ENCODE peak calls at places on chromosomes 3 and 15, in seven cellular contexts. One of them, this sample, is unnamed.

GRCh38 chr15:32715276-32715675 is 2.5 kb upstream of the GREM1 start:
- DNase-seq in nephron progenitor cell: no peak
- DNase-seq in MM.1S: no peak
- DNase-seq in GM13976: no peak
- DNase-seq in stomach: no peak
- DNase-seq in lung: no peak
- DNase-seq in cardiac fibroblast: peak
- DNase-seq in this sample: peak

GRCh38 chr3:64084640-64085039 is 61.3 kb upstream of the PSMD6 start:
- DNase-seq in MM.1S: no peak
- DNase-seq in lung: no peak
- DNase-seq in stomach: no peak
- DNase-seq in cardiac fibroblast: peak
- DNase-seq in GM13976: no peak
- DNase-seq in nephron progenitor cell: no peak
- DNase-seq in this sample: peak

GRCh38 chr3:32421991-32422859 is 30.6 kb downstream of the CMTM7 start:
- DNase-seq in nephron progenitor cell: no peak
- DNase-seq in GM13976: no peak
- DNase-seq in cardiac fibroblast: peak
- DNase-seq in lung: peak
- DNase-seq in stomach: peak
- DNase-seq in MM.1S: no peak
- DNase-seq in this sample: peak

GRCh38 chr3:112718516-112718915 is 77.6 kb upstream of the CCDC80 start:
- DNase-seq in stomach: no peak
- DNase-seq in nephron progenitor cell: no peak
- DNase-seq in MM.1S: no peak
- DNase-seq in cardiac fibroblast: no peak
- DNase-seq in lung: no peak
- DNase-seq in GM13976: no peak
- DNase-seq in this sample: no peak

GRCh38 chr3:10925436-10926260 is 66.9 kb upstream of the SLC6A1 start:
- DNase-seq in stomach: no peak
- DNase-seq in GM13976: no peak
- DNase-seq in MM.1S: no peak
- DNase-seq in lung: no peak
- DNase-seq in cardiac fibroblast: no peak
- DNase-seq in nephron progenitor cell: no peak
- DNase-seq in this sample: no peak

GRCh38 chr3:5473471-5473870 is 286.0 kb downstream of the EDEM1 start:
- DNase-seq in MM.1S: no peak
- DNase-seq in GM13976: no peak
- DNase-seq in nephron progenitor cell: no peak
- DNase-seq in lung: no peak
- DNase-seq in stomach: no peak
- DNase-seq in cardiac fibroblast: no peak
- DNase-seq in this sample: no peak

GRCh38 chr3:50635066-50635465 is 18.1 kb downstream of the MAPKAPK3 start:
- DNase-seq in nephron progenitor cell: no peak
- DNase-seq in lung: no peak
- DNase-seq in MM.1S: no peak
- DNase-seq in GM13976: no peak
- DNase-seq in stomach: no peak
- DNase-seq in cardiac fibroblast: no peak
- DNase-seq in this sample: no peak

GRCh38 chr3:50238549-50239026 is 2.6 kb downstream of the GNAI2 start:
- DNase-seq in stomach: peak
- DNase-seq in GM13976: no peak
- DNase-seq in MM.1S: no peak
- DNase-seq in cardiac fibroblast: peak
- DNase-seq in nephron progenitor cell: no peak
- DNase-seq in lung: peak
- DNase-seq in this sample: no peak

GRCh38 chr15:67521770-67522568 is 1.0 kb downstream of the C15orf61 start:
- DNase-seq in nephron progenitor cell: no peak
- DNase-seq in lung: no peak
- DNase-seq in stomach: no peak
- DNase-seq in MM.1S: peak
- DNase-seq in GM13976: no peak
- DNase-seq in cardiac fibroblast: peak
- DNase-seq in this sample: peak

GRCh38 chr3:125280966-125281365 is 68.4 kb upstream of the SLC12A8 start:
- DNase-seq in MM.1S: no peak
- DNase-seq in GM13976: no peak
- DNase-seq in stomach: no peak
- DNase-seq in lung: no peak
- DNase-seq in nephron progenitor cell: no peak
- DNase-seq in cardiac fibroblast: peak
- DNase-seq in this sample: peak

GRCh38 chr3:193982258-193982659 is 153.7 kb upstream of the HES1 start:
- DNase-seq in cardiac fibroblast: peak
- DNase-seq in stomach: peak
- DNase-seq in MM.1S: no peak
- DNase-seq in nephron progenitor cell: no peak
- DNase-seq in lung: peak
- DNase-seq in GM13976: no peak
- DNase-seq in this sample: no peak

GRCh38 chr3:13189639-13190375 is 116.6 kb upstream of the IQSEC1 start:
- DNase-seq in nephron progenitor cell: peak
- DNase-seq in MM.1S: no peak
- DNase-seq in stomach: no peak
- DNase-seq in cardiac fibroblast: peak
- DNase-seq in lung: no peak
- DNase-seq in GM13976: no peak
- DNase-seq in this sample: peak

GRCh38 chr15:42141795-42142667 is 14.4 kb downstream of the PLA2G4F start:
- DNase-seq in cardiac fibroblast: no peak
- DNase-seq in nephron progenitor cell: no peak
- DNase-seq in lung: no peak
- DNase-seq in MM.1S: no peak
- DNase-seq in stomach: no peak
- DNase-seq in GM13976: no peak
- DNase-seq in this sample: no peak

GRCh38 chr15:99502661-99503060 is 63.1 kb upstream of the MEF2A start:
- DNase-seq in MM.1S: no peak
- DNase-seq in lung: no peak
- DNase-seq in nephron progenitor cell: no peak
- DNase-seq in GM13976: no peak
- DNase-seq in stomach: no peak
- DNase-seq in cardiac fibroblast: no peak
- DNase-seq in this sample: no peak

GRCh38 chr3:120093119-120093922 is 926 bp downstream of the GSK3B start:
- DNase-seq in stomach: no peak
- DNase-seq in cardiac fibroblast: peak
- DNase-seq in GM13976: no peak
- DNase-seq in nephron progenitor cell: peak
- DNase-seq in lung: no peak
- DNase-seq in MM.1S: no peak
- DNase-seq in this sample: no peak

GRCh38 chr3:109155828-109156227 is 19.3 kb downstream of the C3orf85 start:
- DNase-seq in MM.1S: no peak
- DNase-seq in lung: no peak
- DNase-seq in GM13976: no peak
- DNase-seq in cardiac fibroblast: no peak
- DNase-seq in nephron progenitor cell: no peak
- DNase-seq in stomach: no peak
- DNase-seq in this sample: no peak

GRCh38 chr15:77846360-77846759 is 213.6 kb upstream of the LINGO1 start:
- DNase-seq in GM13976: no peak
- DNase-seq in MM.1S: no peak
- DNase-seq in nephron progenitor cell: no peak
- DNase-seq in lung: no peak
- DNase-seq in stomach: no peak
- DNase-seq in cardiac fibroblast: peak
- DNase-seq in this sample: no peak

GRCh38 chr3:171954644-171955365 is 84.6 kb upstream of the FNDC3B start:
- DNase-seq in stomach: no peak
- DNase-seq in MM.1S: no peak
- DNase-seq in GM13976: no peak
- DNase-seq in cardiac fibroblast: peak
- DNase-seq in lung: no peak
- DNase-seq in nephron progenitor cell: no peak
- DNase-seq in this sample: no peak

GRCh38 chr3:123636431-123636841 is 51.6 kb upstream of the HACD2 start:
- DNase-seq in GM13976: no peak
- DNase-seq in MM.1S: no peak
- DNase-seq in nephron progenitor cell: peak
- DNase-seq in cardiac fibroblast: no peak
- DNase-seq in stomach: no peak
- DNase-seq in lung: no peak
- DNase-seq in this sample: no peak

GRCh38 chr3:156803949-156804741 is 22.0 kb upstream of the LEKR1 start:
- DNase-seq in GM13976: no peak
- DNase-seq in nephron progenitor cell: no peak
- DNase-seq in cardiac fibroblast: no peak
- DNase-seq in stomach: no peak
- DNase-seq in lung: no peak
- DNase-seq in MM.1S: no peak
- DNase-seq in this sample: no peak

GRCh38 chr3:142987080-142987700 is 14.2 kb upstream of the U2SURP start:
- DNase-seq in MM.1S: peak
- DNase-seq in cardiac fibroblast: peak
- DNase-seq in stomach: no peak
- DNase-seq in nephron progenitor cell: no peak
- DNase-seq in GM13976: peak
- DNase-seq in lung: no peak
- DNase-seq in this sample: peak

DNA sequence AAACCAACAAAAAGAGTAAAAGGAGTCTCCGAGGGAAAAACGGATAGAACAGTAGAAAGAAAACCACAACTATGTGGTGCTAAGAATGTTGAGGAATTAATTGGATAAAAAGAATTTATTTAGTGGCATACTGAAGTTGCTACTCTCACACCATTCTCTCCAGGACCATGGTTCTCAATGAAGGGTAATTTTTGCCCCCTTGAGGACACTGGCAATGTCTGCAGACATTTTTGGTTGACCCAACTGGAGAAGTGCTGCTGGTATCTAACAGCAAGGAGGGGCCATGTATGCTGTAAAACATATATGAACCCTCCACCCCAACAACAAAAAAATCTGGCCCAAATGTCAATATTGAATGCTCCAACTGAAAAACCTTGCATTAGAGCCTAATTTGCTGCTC is 85.9 kb upstream of the CSPG5 start:
- DNase-seq in MM.1S: no peak
- DNase-seq in GM13976: no peak
- DNase-seq in nephron progenitor cell: no peak
- DNase-seq in stomach: no peak
- DNase-seq in lung: no peak
- DNase-seq in cardiac fibroblast: peak
- DNase-seq in this sample: peak
- TF ChIP-seq CTCF in MM.1S: peak
- TF ChIP-seq CTCF in GM13976: peak
- TF ChIP-seq CTCF in nephron progenitor cell: peak
- TF ChIP-seq CTCF in stomach: no peak
- TF ChIP-seq CTCF in lung: no peak
- TF ChIP-seq CTCF in cardiac fibroblast: peak
- TF ChIP-seq CTCF in this sample: peak

GRCh38 chr3:59023612-59024011 is 26.2 kb downstream of the CFAP20DC start:
- DNase-seq in lung: no peak
- DNase-seq in nephron progenitor cell: no peak
- DNase-seq in stomach: no peak
- DNase-seq in cardiac fibroblast: no peak
- DNase-seq in MM.1S: no peak
- DNase-seq in GM13976: no peak
- DNase-seq in this sample: no peak

DNA sequence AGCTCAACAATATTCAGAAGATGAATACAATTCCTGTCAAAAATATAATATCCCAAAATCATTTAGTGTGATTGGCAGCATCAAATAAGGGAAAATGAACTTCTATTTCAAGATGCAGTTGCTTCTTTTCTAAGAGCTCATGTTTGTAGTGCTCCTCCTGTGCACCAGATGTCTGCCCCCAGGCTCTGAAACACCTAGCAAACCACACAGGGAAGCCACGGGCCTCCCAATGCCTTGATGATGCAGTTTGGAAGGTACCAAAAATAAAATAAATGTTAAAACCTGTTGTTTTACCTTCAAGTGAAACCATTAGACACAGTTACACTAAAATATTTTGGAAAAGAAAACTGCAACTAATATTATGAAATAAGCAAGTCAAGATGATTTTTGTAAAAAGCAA is 22.2 kb downstream of the CFAP20DC start:
- DNase-seq in nephron progenitor cell: no peak
- DNase-seq in stomach: no peak
- DNase-seq in lung: no peak
- DNase-seq in cardiac fibroblast: no peak
- DNase-seq in GM13976: no peak
- DNase-seq in MM.1S: peak
- DNase-seq in this sample: no peak
- TF ChIP-seq CTCF in nephron progenitor cell: no peak
- TF ChIP-seq CTCF in stomach: no peak
- TF ChIP-seq CTCF in lung: no peak
- TF ChIP-seq CTCF in cardiac fibroblast: no peak
- TF ChIP-seq CTCF in GM13976: no peak
- TF ChIP-seq CTCF in MM.1S: no peak
- TF ChIP-seq CTCF in this sample: no peak

DNA sequence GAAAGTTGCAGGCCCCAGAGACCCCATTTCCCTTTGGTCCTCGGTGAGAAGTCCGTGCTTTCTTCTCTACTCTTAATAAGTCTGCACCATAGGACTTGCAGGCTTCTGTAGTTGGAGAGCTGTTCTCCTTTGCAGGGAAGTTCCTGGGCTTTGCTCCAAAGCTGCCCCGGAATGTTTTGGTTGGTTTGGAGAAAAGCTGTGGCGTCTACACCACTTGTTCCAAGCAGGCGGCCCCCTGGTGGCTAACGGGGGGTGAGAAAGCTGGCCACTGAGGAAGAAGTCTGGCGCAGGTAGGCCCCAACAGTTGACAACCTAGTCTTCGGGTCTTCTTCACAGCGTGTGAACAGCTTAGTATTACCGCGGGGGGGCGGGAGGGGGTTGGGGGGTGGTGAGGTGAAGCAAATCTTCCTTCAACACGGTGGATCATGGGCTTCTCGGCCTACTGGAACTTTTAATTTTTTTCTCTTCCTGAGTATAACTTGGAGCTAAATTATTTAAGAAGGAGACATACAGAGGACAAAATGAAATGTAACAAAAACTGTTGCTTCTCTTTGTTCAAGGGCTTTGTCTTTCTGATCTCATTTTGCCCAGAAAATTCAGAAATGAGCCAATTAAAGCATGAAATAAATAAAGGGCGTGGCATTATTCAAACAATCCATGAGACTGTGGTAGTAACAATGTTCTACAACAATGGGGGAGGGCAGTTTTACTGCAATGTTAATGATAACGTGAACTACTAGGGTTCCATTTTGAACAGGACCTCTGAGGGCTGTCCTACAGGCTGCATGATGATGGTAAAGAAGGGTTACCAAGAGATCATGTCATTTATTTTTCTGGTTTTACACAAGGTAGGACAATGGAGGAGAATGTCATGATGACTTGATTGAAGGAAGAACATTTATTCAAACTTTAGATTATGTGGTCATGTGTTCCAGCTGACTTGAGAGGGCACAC is 2.2 kb upstream of the THRB start:
- DNase-seq in lung: peak
- DNase-seq in nephron progenitor cell: peak
- DNase-seq in MM.1S: peak
- DNase-seq in stomach: peak
- DNase-seq in GM13976: no peak
- DNase-seq in cardiac fibroblast: peak
- DNase-seq in this sample: peak
- TF ChIP-seq CTCF in lung: no peak
- TF ChIP-seq CTCF in nephron progenitor cell: peak
- TF ChIP-seq CTCF in MM.1S: peak
- TF ChIP-seq CTCF in stomach: peak
- TF ChIP-seq CTCF in GM13976: no peak
- TF ChIP-seq CTCF in cardiac fibroblast: peak
- TF ChIP-seq CTCF in this sample: peak

GRCh38 chr3:147462856-147463255 is 53.7 kb downstream of the ZIC1 start:
- DNase-seq in cardiac fibroblast: peak
- DNase-seq in GM13976: no peak
- DNase-seq in stomach: no peak
- DNase-seq in MM.1S: no peak
- DNase-seq in nephron progenitor cell: no peak
- DNase-seq in lung: no peak
- DNase-seq in this sample: no peak
- TF ChIP-seq CTCF in cardiac fibroblast: no peak
- TF ChIP-seq CTCF in GM13976: no peak
- TF ChIP-seq CTCF in stomach: no peak
- TF ChIP-seq CTCF in MM.1S: no peak
- TF ChIP-seq CTCF in nephron progenitor cell: no peak
- TF ChIP-seq CTCF in lung: no peak
- TF ChIP-seq CTCF in this sample: no peak